ENCODE peak calls at places on chromosomes 16 and 17, in seven cellular contexts. One of them, this sample, is unnamed.

GRCh38 chr16:4306439-4307214 is 9.2 kb upstream of the GLIS2 start:
- DNase-seq in A549: no peak
- DNase-seq in HCT116: no peak
- DNase-seq in IMR-90: no peak
- DNase-seq in H1: no peak
- DNase-seq in K562: no peak
- DNase-seq in GM12878: no peak
- DNase-seq in this sample: no peak

GRCh38 chr17:59521465-59522126 is 43.8 kb upstream of the DHX40 start:
- DNase-seq in A549: peak
- DNase-seq in HCT116: peak
- DNase-seq in IMR-90: peak
- DNase-seq in H1: peak
- DNase-seq in K562: peak
- DNase-seq in GM12878: peak
- DNase-seq in this sample: peak

GRCh38 chr16:85498607-85499006 is 114.5 kb upstream of the GSE1 start:
- DNase-seq in A549: no peak
- DNase-seq in HCT116: no peak
- DNase-seq in IMR-90: no peak
- DNase-seq in H1: no peak
- DNase-seq in K562: no peak
- DNase-seq in GM12878: peak
- DNase-seq in this sample: no peak

GRCh38 chr17:77332981-77333685 is 192.4 kb downstream of the SEC14L1 start:
- DNase-seq in A549: no peak
- DNase-seq in HCT116: no peak
- DNase-seq in IMR-90: peak
- DNase-seq in H1: no peak
- DNase-seq in K562: peak
- DNase-seq in GM12878: no peak
- DNase-seq in this sample: no peak

GRCh38 chr17:40283662-40284061 is 4.0 kb upstream of the CDC6 start:
- DNase-seq in A549: peak
- DNase-seq in HCT116: peak
- DNase-seq in IMR-90: peak
- DNase-seq in H1: no peak
- DNase-seq in K562: no peak
- DNase-seq in GM12878: no peak
- DNase-seq in this sample: no peak

GRCh38 chr17:17523001-17523713 is 27.0 kb upstream of the RASD1 start:
- DNase-seq in A549: no peak
- DNase-seq in HCT116: no peak
- DNase-seq in IMR-90: no peak
- DNase-seq in H1: no peak
- DNase-seq in K562: no peak
- DNase-seq in GM12878: no peak
- DNase-seq in this sample: no peak

GRCh38 chr17:11608396-11608795 is 10.1 kb downstream of the DNAH9 start:
- DNase-seq in A549: no peak
- DNase-seq in HCT116: no peak
- DNase-seq in IMR-90: no peak
- DNase-seq in H1: no peak
- DNase-seq in K562: no peak
- DNase-seq in GM12878: no peak
- DNase-seq in this sample: peak

GRCh38 chr17:40448639-40449261 is 5.5 kb downstream of the IGFBP4 start:
- DNase-seq in A549: no peak
- DNase-seq in HCT116: no peak
- DNase-seq in IMR-90: peak
- DNase-seq in H1: no peak
- DNase-seq in K562: no peak
- DNase-seq in GM12878: no peak
- DNase-seq in this sample: peak

GRCh38 chr16:46972971-46973456 is 460 bp downstream of the DNAJA2 start:
- DNase-seq in A549: no peak
- DNase-seq in HCT116: no peak
- DNase-seq in IMR-90: no peak
- DNase-seq in H1: no peak
- DNase-seq in K562: peak
- DNase-seq in GM12878: no peak
- DNase-seq in this sample: peak

GRCh38 chr17:73492802-73493139 is 151.5 kb downstream of the SDK2 start:
- DNase-seq in A549: no peak
- DNase-seq in HCT116: no peak
- DNase-seq in IMR-90: no peak
- DNase-seq in H1: no peak
- DNase-seq in K562: no peak
- DNase-seq in GM12878: no peak
- DNase-seq in this sample: no peak

GRCh38 chr16:47460301-47460754 is 535 bp downstream of the ITFG1 start:
- DNase-seq in A549: no peak
- DNase-seq in HCT116: no peak
- DNase-seq in IMR-90: no peak
- DNase-seq in H1: no peak
- DNase-seq in K562: no peak
- DNase-seq in GM12878: no peak
- DNase-seq in this sample: no peak

GRCh38 chr17:76051071-76051467 is 21.2 kb downstream of the SRP68 start:
- DNase-seq in A549: no peak
- DNase-seq in HCT116: no peak
- DNase-seq in IMR-90: no peak
- DNase-seq in H1: no peak
- DNase-seq in K562: no peak
- DNase-seq in GM12878: no peak
- DNase-seq in this sample: no peak

GRCh38 chr16:88576307-88576706 is 6.1 kb downstream of the ZC3H18 start:
- DNase-seq in A549: no peak
- DNase-seq in HCT116: no peak
- DNase-seq in IMR-90: no peak
- DNase-seq in H1: no peak
- DNase-seq in K562: no peak
- DNase-seq in GM12878: no peak
- DNase-seq in this sample: no peak

GRCh38 chr16:57688487-57688986 is 6.1 kb upstream of the DRC7 start:
- DNase-seq in A549: no peak
- DNase-seq in HCT116: no peak
- DNase-seq in IMR-90: no peak
- DNase-seq in H1: no peak
- DNase-seq in K562: no peak
- DNase-seq in GM12878: no peak
- DNase-seq in this sample: no peak

GRCh38 chr16:8137581-8137980 is 452.7 kb downstream of the TMEM114 start:
- DNase-seq in A549: no peak
- DNase-seq in HCT116: no peak
- DNase-seq in IMR-90: no peak
- DNase-seq in H1: no peak
- DNase-seq in K562: no peak
- DNase-seq in GM12878: no peak
- DNase-seq in this sample: no peak

GRCh38 chr17:64698725-64699124 is 36.6 kb upstream of the SMURF2 start:
- DNase-seq in A549: no peak
- DNase-seq in HCT116: no peak
- DNase-seq in IMR-90: peak
- DNase-seq in H1: no peak
- DNase-seq in K562: no peak
- DNase-seq in GM12878: no peak
- DNase-seq in this sample: no peak

GRCh38 chr16:69889295-69889964 is 61.7 kb upstream of the CLEC18A start:
- DNase-seq in A549: no peak
- DNase-seq in HCT116: no peak
- DNase-seq in IMR-90: no peak
- DNase-seq in H1: no peak
- DNase-seq in K562: no peak
- DNase-seq in GM12878: no peak
- DNase-seq in this sample: no peak

GRCh38 chr16:88817785-88818609 is 6.3 kb upstream of the APRT start:
- DNase-seq in A549: no peak
- DNase-seq in HCT116: no peak
- DNase-seq in IMR-90: peak
- DNase-seq in H1: no peak
- DNase-seq in K562: no peak
- DNase-seq in GM12878: no peak
- DNase-seq in this sample: no peak

GRCh38 chr17:80858301-80859003 is 133.2 kb upstream of the CHMP6 start:
- DNase-seq in A549: no peak
- DNase-seq in HCT116: no peak
- DNase-seq in IMR-90: peak
- DNase-seq in H1: no peak
- DNase-seq in K562: no peak
- DNase-seq in GM12878: no peak
- DNase-seq in this sample: no peak

GRCh38 chr16:28163699-28164584 is 47.8 kb downstream of the XPO6 start:
- DNase-seq in A549: no peak
- DNase-seq in HCT116: no peak
- DNase-seq in IMR-90: peak
- DNase-seq in H1: no peak
- DNase-seq in K562: no peak
- DNase-seq in GM12878: no peak
- DNase-seq in this sample: peak

GRCh38 chr17:63601439-63602371 is 1.0 kb downstream of the TACO1 start:
- DNase-seq in A549: no peak
- DNase-seq in HCT116: no peak
- DNase-seq in IMR-90: peak
- DNase-seq in H1: no peak
- DNase-seq in K562: peak
- DNase-seq in GM12878: no peak
- DNase-seq in this sample: peak

GRCh38 chr16:12067714-12068401 is 91.3 kb downstream of the SNX29 start:
- DNase-seq in A549: peak
- DNase-seq in HCT116: peak
- DNase-seq in IMR-90: peak
- DNase-seq in H1: peak
- DNase-seq in K562: peak
- DNase-seq in GM12878: no peak
- DNase-seq in this sample: peak

GRCh38 chr17:15263206-15263579 is 1.9 kb downstream of the PMP22 start:
- DNase-seq in A549: peak
- DNase-seq in HCT116: no peak
- DNase-seq in IMR-90: peak
- DNase-seq in H1: no peak
- DNase-seq in K562: no peak
- DNase-seq in GM12878: no peak
- DNase-seq in this sample: no peak

GRCh38 chr17:40110457-40110856 is 10.1 kb upstream of the NR1D1 start:
- DNase-seq in A549: no peak
- DNase-seq in HCT116: no peak
- DNase-seq in IMR-90: no peak
- DNase-seq in H1: no peak
- DNase-seq in K562: no peak
- DNase-seq in GM12878: no peak
- DNase-seq in this sample: no peak

GRCh38 chr16:28202147-28202746 is 9.5 kb downstream of the XPO6 start:
- DNase-seq in A549: no peak
- DNase-seq in HCT116: no peak
- DNase-seq in IMR-90: no peak
- DNase-seq in H1: no peak
- DNase-seq in K562: peak
- DNase-seq in GM12878: no peak
- DNase-seq in this sample: no peak

GRCh38 chr16:58399718-58400633 is 7.7 kb downstream of the GINS3 start:
- DNase-seq in A549: no peak
- DNase-seq in HCT116: no peak
- DNase-seq in IMR-90: peak
- DNase-seq in H1: no peak
- DNase-seq in K562: no peak
- DNase-seq in GM12878: no peak
- DNase-seq in this sample: no peak

GRCh38 chr17:49193513-49194296 is 16.7 kb downstream of the GNGT2 start:
- DNase-seq in A549: peak
- DNase-seq in HCT116: peak
- DNase-seq in IMR-90: peak
- DNase-seq in H1: no peak
- DNase-seq in K562: peak
- DNase-seq in GM12878: peak
- DNase-seq in this sample: no peak

GRCh38 chr16:86245351-86245750 is 265.0 kb upstream of the FOXF1 start:
- DNase-seq in A549: no peak
- DNase-seq in HCT116: no peak
- DNase-seq in IMR-90: no peak
- DNase-seq in H1: no peak
- DNase-seq in K562: no peak
- DNase-seq in GM12878: no peak
- DNase-seq in this sample: no peak

GRCh38 chr16:9850716-9851115 is 331.5 kb downstream of the GRIN2A start:
- DNase-seq in A549: no peak
- DNase-seq in HCT116: no peak
- DNase-seq in IMR-90: no peak
- DNase-seq in H1: no peak
- DNase-seq in K562: no peak
- DNase-seq in GM12878: no peak
- DNase-seq in this sample: no peak

DNA sequence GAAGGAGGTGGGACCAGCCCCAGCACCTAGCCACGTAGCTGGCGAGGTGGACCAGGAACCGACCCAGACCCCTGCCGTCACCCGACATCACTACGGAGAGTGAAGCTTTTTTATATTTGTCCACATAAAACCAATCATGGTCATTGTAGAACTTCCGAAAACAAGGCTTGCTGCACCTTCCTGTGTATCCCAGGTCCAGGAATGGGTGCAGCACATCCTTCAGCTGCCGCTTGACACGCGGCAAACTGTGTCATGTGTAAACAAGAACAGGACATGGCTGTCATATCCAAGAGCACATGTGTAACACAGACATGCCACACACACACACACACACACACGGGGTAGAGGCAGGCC is 1.4 kb downstream of the HBQ1 start:
- DNase-seq in A549: no peak
- DNase-seq in HCT116: no peak
- DNase-seq in IMR-90: no peak
- DNase-seq in H1: no peak
- DNase-seq in K562: no peak
- DNase-seq in GM12878: no peak
- DNase-seq in this sample: no peak
- TF ChIP-seq CTCF in A549: no peak
- TF ChIP-seq CTCF in HCT116: no peak
- TF ChIP-seq CTCF in IMR-90: no peak
- TF ChIP-seq CTCF in H1: no peak
- TF ChIP-seq CTCF in K562: no peak
- TF ChIP-seq CTCF in GM12878: no peak
- TF ChIP-seq CTCF in this sample: no peak

GRCh38 chr17:30021708-30022317 is 80.4 kb downstream of the EFCAB5 start:
- DNase-seq in A549: peak
- DNase-seq in HCT116: peak
- DNase-seq in IMR-90: peak
- DNase-seq in H1: no peak
- DNase-seq in K562: peak
- DNase-seq in GM12878: no peak
- DNase-seq in this sample: peak
- TF ChIP-seq CEBPB in A549: no peak
- TF ChIP-seq CEBPB in HCT116: no peak
- TF ChIP-seq CEBPB in IMR-90: no peak
- TF ChIP-seq CEBPB in H1: no peak
- TF ChIP-seq CEBPB in K562: no peak
- TF ChIP-seq CEBPB in GM12878: no peak
- TF ChIP-seq CEBPB in this sample: no peak

GRCh38 chr17:41917957-41918391 is 777 bp downstream of the ACLY start:
- DNase-seq in A549: no peak
- DNase-seq in HCT116: no peak
- DNase-seq in IMR-90: peak
- DNase-seq in H1: no peak
- DNase-seq in K562: peak
- DNase-seq in GM12878: no peak
- DNase-seq in this sample: no peak
- TF ChIP-seq CTCF in A549: no peak
- TF ChIP-seq CTCF in HCT116: no peak
- TF ChIP-seq CTCF in IMR-90: no peak
- TF ChIP-seq CTCF in H1: no peak
- TF ChIP-seq CTCF in K562: no peak
- TF ChIP-seq CTCF in GM12878: no peak
- TF ChIP-seq CTCF in this sample: peak

GRCh38 chr17:5099271-5099670 is 12.4 kb downstream of the ZNF232 start:
- DNase-seq in A549: no peak
- DNase-seq in HCT116: no peak
- DNase-seq in IMR-90: no peak
- DNase-seq in H1: no peak
- DNase-seq in K562: no peak
- DNase-seq in GM12878: no peak
- DNase-seq in this sample: no peak
- TF ChIP-seq CEBPB in A549: no peak
- TF ChIP-seq CEBPB in HCT116: no peak
- TF ChIP-seq CEBPB in IMR-90: no peak
- TF ChIP-seq CEBPB in H1: no peak
- TF ChIP-seq CEBPB in K562: no peak
- TF ChIP-seq CEBPB in GM12878: no peak
- TF ChIP-seq CEBPB in this sample: no peak